ENCODE peak calls at places on chromosome 19, in ten cellular contexts. W, U, P, T, J, K, N, R, S and I are unnamed samples.

GRCh38 chr19:18894254-18895037 is 1.5 kb downstream of the CERS1 start:
- DNase-seq in U (peak; percentile 94), R (no peak), T (peak; percentile 50), P (peak; percentile 63), W (no peak), J (no peak), N (no peak), S (peak; percentile 30), K (no peak), I (peak; percentile 85)

GRCh38 chr19:51402117-51402516 is 11.7 kb upstream of the C19orf84 start:
- DNase-seq in T (no peak), S (no peak), W (no peak), K (no peak), U (no peak), R (no peak), N (no peak), P (no peak), J (peak; percentile 19), I (no peak)

GRCh38 chr19:35154535-35155406 is at the start of gene FXYD5:
- DNase-seq in P (no peak), T (peak; percentile 75), J (peak; percentile 91), S (peak; percentile 70), R (peak; percentile 74), N (no peak), W (no peak), U (no peak), K (peak; percentile 86), I (peak; percentile 77)

GRCh38 chr19:39411006-39411831 is 1.2 kb upstream of the PLEKHG2 start:
- DNase-seq in P (no peak), K (no peak), S (no peak), N (no peak), R (no peak), W (no peak), T (no peak), U (peak; percentile 58), J (peak; percentile 90), I (peak; percentile 34)

GRCh38 chr19:10262771-10263170 is 8.1 kb upstream of the ICAM1 start:
- DNase-seq in U (no peak), J (no peak), W (no peak), N (no peak), T (no peak), K (no peak), P (no peak), R (no peak), S (no peak), I (no peak)

GRCh38 chr19:46381346-46381745 is 32.0 kb downstream of the CCDC8 start:
- DNase-seq in T (no peak), S (no peak), N (no peak), R (no peak), U (no peak), K (no peak), J (no peak), W (no peak), P (no peak), I (no peak)

GRCh38 chr19:47839913-47840312 is 18.2 kb downstream of the CRX start:
- DNase-seq in N (no peak), W (no peak), T (no peak), R (no peak), J (no peak), S (no peak), K (no peak), U (no peak), P (no peak), I (peak; percentile 90)

GRCh38 chr19:48213959-48214358 is 41.8 kb downstream of the CARD8 start:
- DNase-seq in R (no peak), K (no peak), P (no peak), N (no peak), W (no peak), T (no peak), U (no peak), J (no peak), S (no peak), I (no peak)

GRCh38 chr19:52269338-52270261 is at the start of gene ZNF766:
- DNase-seq in R (peak; percentile 98), S (peak; percentile 88), T (peak; percentile 93), U (peak; percentile 94), W (peak; percentile 86), K (peak; percentile 96), N (peak; percentile 40), P (peak; percentile 94), J (peak; percentile 99), I (peak; percentile 98)

GRCh38 chr19:21127001-21127400 is 14.8 kb upstream of the ZNF431 start:
- DNase-seq in W (no peak), K (no peak), U (no peak), N (no peak), R (no peak), S (no peak), T (no peak), J (no peak), P (no peak), I (no peak)

GRCh38 chr19:44777715-44778347 is at the start of gene CBLC:
- DNase-seq in T (peak; percentile 93), P (peak; percentile 85), U (no peak), R (no peak), J (no peak), S (no peak), N (no peak), K (no peak), W (no peak), I (peak; percentile 92)

GRCh38 chr19:48784527-48784926 is 26.3 kb downstream of the BCAT2 start:
- DNase-seq in U (no peak), T (no peak), S (no peak), J (no peak), R (no peak), P (no peak), W (no peak), N (no peak), K (no peak), I (no peak)

GRCh38 chr19:35468637-35469036 is 20.6 kb downstream of the FFAR2 start:
- DNase-seq in T (peak; percentile 68), U (no peak), J (no peak), K (peak; percentile 49), N (no peak), R (peak; percentile 36), W (peak; percentile 3), S (no peak), P (no peak), I (peak; percentile 68)